ENCODE peak calls at places on chromosomes 1 and 21, in four cellular contexts. One of them, this sample, is unnamed.

GRCh38 chr1:37391181-37391949 is 83.0 kb upstream of the ZC3H12A start:
- DNase-seq in K562: no peak
- DNase-seq in A549: peak; percentile 16
- DNase-seq in HepG2: no peak
- DNase-seq in this sample: no peak

GRCh38 chr1:63902844-63903589 is 129.2 kb downstream of the ROR1 start:
- DNase-seq in K562: no peak
- DNase-seq in A549: no peak
- DNase-seq in HepG2: no peak
- DNase-seq in this sample: peak; percentile 29

GRCh38 chr1:46757256-46757955 is 38.5 kb upstream of the EFCAB14 start:
- DNase-seq in K562: no peak
- DNase-seq in HepG2: no peak
- DNase-seq in A549: no peak
- DNase-seq in this sample: peak; percentile 3

GRCh38 chr1:81672766-81673165 is 128.0 kb upstream of the ADGRL2 start:
- DNase-seq in A549: no peak
- DNase-seq in HepG2: no peak
- DNase-seq in K562: no peak
- DNase-seq in this sample: no peak

GRCh38 chr1:64051801-64052200 is 151.6 kb upstream of the UBE2U start:
- DNase-seq in HepG2: no peak
- DNase-seq in A549: no peak
- DNase-seq in K562: no peak
- DNase-seq in this sample: no peak

GRCh38 chr1:77540501-77541161 is 141.8 kb downstream of the ZZZ3 start:
- DNase-seq in K562: no peak
- DNase-seq in HepG2: no peak
- DNase-seq in A549: peak; percentile 24
- DNase-seq in this sample: peak; percentile 51

GRCh38 chr1:223249854-223250631 is 107.0 kb upstream of the TLR5 start:
- DNase-seq in K562: no peak
- DNase-seq in HepG2: no peak
- DNase-seq in A549: no peak
- DNase-seq in this sample: no peak

GRCh38 chr1:37482796-37483744 is 8.7 kb downstream of the ZC3H12A start:
- DNase-seq in A549: no peak
- DNase-seq in HepG2: no peak
- DNase-seq in K562: no peak
- DNase-seq in this sample: no peak

GRCh38 chr1:181018901-181019681 is 3.6 kb downstream of the STX6 start:
- DNase-seq in HepG2: no peak
- DNase-seq in K562: no peak
- DNase-seq in A549: no peak
- DNase-seq in this sample: no peak

GRCh38 chr21:46150073-46150472 is 5.3 kb downstream of the FTCD start:
- DNase-seq in HepG2: no peak
- DNase-seq in K562: no peak
- DNase-seq in A549: no peak
- DNase-seq in this sample: no peak

GRCh38 chr1:211536606-211537005 is 42.4 kb downstream of the SLC30A1 start:
- DNase-seq in HepG2: no peak
- DNase-seq in A549: no peak
- DNase-seq in K562: no peak
- DNase-seq in this sample: no peak

GRCh38 chr1:174433451-174433850 is 14.3 kb upstream of the GPR52 start:
- DNase-seq in HepG2: no peak
- DNase-seq in A549: no peak
- DNase-seq in K562: no peak
- DNase-seq in this sample: peak; percentile 89

GRCh38 chr1:92965003-92965402 is 3.7 kb upstream of the DIPK1A start:
- DNase-seq in HepG2: no peak
- DNase-seq in K562: no peak
- DNase-seq in A549: no peak
- DNase-seq in this sample: no peak

GRCh38 chr1:208759250-208759649 is 515.1 kb upstream of the PLXNA2 start:
- DNase-seq in HepG2: no peak
- DNase-seq in A549: no peak
- DNase-seq in K562: no peak
- DNase-seq in this sample: no peak

GRCh38 chr1:116076831-116077230 is 34.4 kb upstream of the MAB21L3 start:
- DNase-seq in HepG2: no peak
- DNase-seq in A549: no peak
- DNase-seq in K562: no peak
- DNase-seq in this sample: no peak

GRCh38 chr1:71695820-71696219 is 586.5 kb downstream of the NEGR1 start:
- DNase-seq in K562: no peak
- DNase-seq in A549: no peak
- DNase-seq in HepG2: no peak
- DNase-seq in this sample: peak; percentile 46

GRCh38 chr1:237318748-237319147 is 276.8 kb downstream of the RYR2 start:
- DNase-seq in K562: no peak
- DNase-seq in HepG2: no peak
- DNase-seq in A549: no peak
- DNase-seq in this sample: no peak

GRCh38 chr1:21921100-21921875 is 15.8 kb downstream of the HSPG2 start:
- DNase-seq in A549: no peak
- DNase-seq in HepG2: peak; percentile 88
- DNase-seq in K562: no peak
- DNase-seq in this sample: no peak

GRCh38 chr1:160366731-160367515 is at the start of gene NHLH1:
- DNase-seq in K562: peak; percentile 88
- DNase-seq in A549: no peak
- DNase-seq in HepG2: no peak
- DNase-seq in this sample: no peak

GRCh38 chr1:73593379-73593778 is 604.6 kb downstream of the LRRIQ3 start:
- DNase-seq in K562: no peak
- DNase-seq in HepG2: no peak
- DNase-seq in A549: peak; percentile 38
- DNase-seq in this sample: no peak

GRCh38 chr1:116286541-116286971 is 86.5 kb upstream of the ATP1A1 start:
- DNase-seq in K562: no peak
- DNase-seq in HepG2: peak; percentile 24
- DNase-seq in A549: no peak
- DNase-seq in this sample: peak; percentile 26

GRCh38 chr1:43930168-43930948 is 3.2 kb upstream of the ARTN start:
- DNase-seq in HepG2: no peak
- DNase-seq in K562: no peak
- DNase-seq in A549: no peak
- DNase-seq in this sample: no peak

GRCh38 chr1:107250169-107250568 is 109.3 kb downstream of the NTNG1 start:
- DNase-seq in HepG2: no peak
- DNase-seq in K562: no peak
- DNase-seq in A549: no peak
- DNase-seq in this sample: no peak

GRCh38 chr21:46604329-46604974 is 430 bp downstream of the S100B start:
- DNase-seq in A549: no peak
- DNase-seq in HepG2: no peak
- DNase-seq in K562: no peak
- DNase-seq in this sample: no peak

GRCh38 chr1:248239478-248239877 is 8.3 kb downstream of the OR2M4 start:
- DNase-seq in HepG2: no peak
- DNase-seq in A549: no peak
- DNase-seq in K562: no peak
- DNase-seq in this sample: no peak

GRCh38 chr1:15260418-15261154 is 13.6 kb downstream of the FHAD1 start:
- DNase-seq in K562: peak; percentile 71
- DNase-seq in HepG2: peak; percentile 89
- DNase-seq in A549: no peak
- DNase-seq in this sample: peak; percentile 61

GRCh38 chr1:211378844-211379243 is 52.2 kb downstream of the TRAF5 start:
- DNase-seq in K562: no peak
- DNase-seq in HepG2: no peak
- DNase-seq in A549: no peak
- DNase-seq in this sample: peak; percentile 80

GRCh38 chr1:165988275-165988674 is 160.9 kb downstream of the UCK2 start:
- DNase-seq in HepG2: no peak
- DNase-seq in A549: peak; percentile 11
- DNase-seq in K562: no peak
- DNase-seq in this sample: no peak

GRCh38 chr1:42157667-42158066 is 4.5 kb downstream of the GUCA2B start:
- DNase-seq in A549: peak; percentile 29
- DNase-seq in HepG2: peak; percentile 19
- DNase-seq in K562: no peak
- DNase-seq in this sample: no peak

GRCh38 chr1:68975534-68975933 is 478.7 kb upstream of the DEPDC1 start:
- DNase-seq in A549: no peak
- DNase-seq in K562: no peak
- DNase-seq in HepG2: no peak
- DNase-seq in this sample: no peak
- TF ChIP-seq MAFK in A549: no peak
- TF ChIP-seq MAFK in K562: no peak
- TF ChIP-seq MAFK in HepG2: no peak
- TF ChIP-seq MAFK in this sample: no peak

GRCh38 chr1:230031131-230031530 is 35.9 kb upstream of the GALNT2 start:
- DNase-seq in K562: no peak
- DNase-seq in A549: peak; percentile 24
- DNase-seq in HepG2: no peak
- DNase-seq in this sample: no peak
- TF ChIP-seq BHLHE40 in K562: no peak
- TF ChIP-seq BHLHE40 in A549: no peak
- TF ChIP-seq BHLHE40 in HepG2: no peak
- TF ChIP-seq BHLHE40 in this sample: no peak

DNA sequence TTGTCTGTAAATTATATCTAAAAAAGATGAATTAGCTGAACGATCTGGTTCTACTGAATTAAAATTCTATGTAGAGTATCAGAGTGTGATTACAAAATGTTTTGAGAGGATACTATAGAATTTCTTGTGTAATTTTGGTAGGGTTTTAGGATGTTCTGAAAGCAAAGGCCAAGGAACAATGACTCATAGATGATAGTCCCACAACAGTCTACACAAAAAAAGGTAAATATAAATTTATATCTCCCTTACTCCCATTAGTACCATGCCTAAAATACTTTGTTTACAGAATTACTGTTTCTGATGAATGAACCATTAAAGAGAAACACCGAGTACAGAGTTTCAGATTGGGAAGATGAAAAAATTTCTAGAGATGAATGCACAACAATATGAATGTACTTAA is 9.5 kb downstream of the EDEM3 start:
- DNase-seq in HepG2: no peak
- DNase-seq in K562: no peak
- DNase-seq in A549: no peak
- DNase-seq in this sample: no peak
- TF ChIP-seq MAFK in HepG2: no peak
- TF ChIP-seq MAFK in K562: no peak
- TF ChIP-seq MAFK in A549: no peak
- TF ChIP-seq MAFK in this sample: no peak

DNA sequence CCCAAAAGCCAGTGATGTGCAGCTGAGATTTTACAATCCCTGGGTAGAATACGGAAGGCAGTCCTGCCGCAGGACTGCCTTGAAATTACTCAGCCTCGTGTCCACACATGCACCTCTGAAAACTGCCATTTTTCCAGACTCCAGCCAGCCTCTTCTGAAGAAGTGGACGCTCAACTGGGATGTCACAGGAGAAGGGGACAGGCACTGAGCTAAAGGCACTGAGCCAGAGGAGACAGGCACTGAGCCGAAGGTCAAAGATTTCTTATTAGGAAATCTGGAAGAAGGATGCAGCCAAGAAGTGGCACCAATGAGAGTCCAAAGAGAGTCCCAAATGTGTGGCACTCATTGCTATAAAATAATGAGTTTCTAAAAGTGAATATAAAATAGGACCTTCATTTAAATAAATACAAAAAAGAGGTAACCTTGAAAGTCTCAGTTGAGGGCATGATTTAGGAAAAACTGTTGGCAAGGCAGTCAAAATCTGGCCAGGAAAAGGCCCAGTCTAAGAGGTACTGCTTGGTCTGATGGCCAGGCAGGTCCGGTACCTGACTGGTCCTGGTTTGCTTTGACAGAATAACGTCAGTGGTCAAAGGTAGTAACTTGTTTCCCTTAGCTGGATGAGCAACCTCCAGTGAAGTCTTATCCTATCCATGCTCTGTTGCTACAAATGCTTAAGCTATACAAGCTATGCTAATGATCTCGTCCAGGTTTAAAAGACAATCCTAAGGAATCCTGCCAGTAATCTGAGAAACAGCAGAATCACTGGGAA is 85.2 kb downstream of the PGBD5 start:
- DNase-seq in A549: no peak
- DNase-seq in K562: no peak
- DNase-seq in HepG2: no peak
- DNase-seq in this sample: no peak
- TF ChIP-seq BHLHE40 in A549: no peak
- TF ChIP-seq BHLHE40 in K562: no peak
- TF ChIP-seq BHLHE40 in HepG2: no peak
- TF ChIP-seq BHLHE40 in this sample: no peak

This sample was measured in IMR-90.